ENCODE peak calls at places on chromosomes 5 and 9, in four cellular contexts. C is cardiac muscle cell, K is AG10803, I is kidney. N is an unnamed sample.

GRCh38 chr9:130607640-130608420 is 28.5 kb downstream of the FUBP3 start:
- DNase-seq in C (no peak), K (peak; percentile 61), I (no peak), N (no peak)

GRCh38 chr5:143355710-143356109 is 47.8 kb downstream of the NR3C1 start:
- DNase-seq in C (peak; percentile 9), K (peak; percentile 92), I (peak; percentile 77), N (peak; percentile 13)

GRCh38 chr9:113675475-113675941 is 200.6 kb upstream of the ZNF618 start:
- DNase-seq in C (no peak), K (peak; percentile 98), I (peak; percentile 81), N (no peak)

GRCh38 chr9:121545148-121545874 is 45.7 kb upstream of the GGTA1 start:
- DNase-seq in C (no peak), K (no peak), I (peak; percentile 78), N (no peak)

GRCh38 chr5:143001764-143002351 is 231.7 kb downstream of the ARHGAP26 start:
- DNase-seq in C (no peak), K (peak; percentile 74), I (no peak), N (no peak)

GRCh38 chr9:114121445-114122151 is 22.5 kb upstream of the KIF12 start:
- DNase-seq in C (no peak), K (no peak), I (peak; percentile 21), N (no peak)

GRCh38 chr5:175448276-175448675 is 4.3 kb upstream of the DRD1 start:
- DNase-seq in C (no peak), K (no peak), I (no peak), N (no peak)

GRCh38 chr9:95004452-95005275 is 278.2 kb downstream of the AOPEP start:
- DNase-seq in C (peak; percentile 73), K (no peak), I (peak; percentile 87), N (peak; percentile 60)

GRCh38 chr9:34381323-34381722 is 4.6 kb upstream of the MYORG start:
- DNase-seq in C (no peak), K (no peak), I (no peak), N (no peak)

GRCh38 chr9:99031994-99032393 is 72.9 kb upstream of the TGFBR1 start:
- DNase-seq in C (no peak), K (no peak), I (no peak), N (no peak)

GRCh38 chr9:32291370-32291769 is 93.1 kb upstream of the ACO1 start:
- DNase-seq in C (no peak), K (no peak), I (no peak), N (no peak)

GRCh38 chr5:159262472-159262858 is 625 bp upstream of the UBLCP1 start:
- DNase-seq in C (no peak), K (peak; percentile 12), I (no peak), N (no peak)

GRCh38 chr9:133636902-133637301 is 739 bp downstream of the DBH start:
- DNase-seq in C (no peak), K (no peak), I (no peak), N (no peak)

GRCh38 chr5:36744678-36745659 is 131.6 kb upstream of the NIPBL start:
- DNase-seq in C (peak; percentile 84), K (peak; percentile 52), I (peak; percentile 96), N (peak; percentile 96)

GRCh38 chr9:110028281-110029075 is 179.5 kb downstream of the C9orf152 start:
- DNase-seq in C (no peak), K (no peak), I (no peak), N (no peak)

GRCh38 chr9:79257215-79257614 is 314.6 kb upstream of the TLE4 start:
- DNase-seq in C (no peak), K (no peak), I (no peak), N (no peak)

GRCh38 chr5:10555134-10555733 is 8.6 kb upstream of the ANKRD33B start:
- DNase-seq in C (no peak), K (peak; percentile 93), I (no peak), N (no peak)

GRCh38 chr5:142215915-142216681 is 107.5 kb downstream of the NDFIP1 start:
- DNase-seq in C (no peak), K (peak; percentile 98), I (peak; percentile 85), N (peak; percentile 82)

GRCh38 chr9:135299239-135299590 is 180.4 kb upstream of the PPP1R26 start:
- DNase-seq in C (no peak), K (no peak), I (peak; percentile 29), N (no peak)

GRCh38 chr5:177546262-177546741 is 8.1 kb downstream of the FAM193B start:
- DNase-seq in C (no peak), K (peak; percentile 99), I (no peak), N (peak; percentile 38)

GRCh38 chr5:174483411-174483810 is 241.0 kb upstream of the MSX2 start:
- DNase-seq in C (no peak), K (no peak), I (no peak), N (no peak)

GRCh38 chr9:127567119-127567897 is 44.8 kb upstream of the STXBP1 start:
- DNase-seq in C (peak; percentile 77), K (peak; percentile 59), I (peak; percentile 92), N (peak; percentile 85)

GRCh38 chr9:127565231-127565630 is 46.8 kb upstream of the STXBP1 start:
- DNase-seq in C (no peak), K (no peak), I (no peak), N (no peak)

GRCh38 chr9:127567898-127568617 is 44.0 kb upstream of the STXBP1 start:
- DNase-seq in C (peak; percentile 52), K (no peak), I (peak; percentile 87), N (no peak)

GRCh38 chr9:127568618-127568970 is 43.5 kb upstream of the STXBP1 start:
- DNase-seq in C (no peak), K (no peak), I (no peak), N (no peak)

DNA sequence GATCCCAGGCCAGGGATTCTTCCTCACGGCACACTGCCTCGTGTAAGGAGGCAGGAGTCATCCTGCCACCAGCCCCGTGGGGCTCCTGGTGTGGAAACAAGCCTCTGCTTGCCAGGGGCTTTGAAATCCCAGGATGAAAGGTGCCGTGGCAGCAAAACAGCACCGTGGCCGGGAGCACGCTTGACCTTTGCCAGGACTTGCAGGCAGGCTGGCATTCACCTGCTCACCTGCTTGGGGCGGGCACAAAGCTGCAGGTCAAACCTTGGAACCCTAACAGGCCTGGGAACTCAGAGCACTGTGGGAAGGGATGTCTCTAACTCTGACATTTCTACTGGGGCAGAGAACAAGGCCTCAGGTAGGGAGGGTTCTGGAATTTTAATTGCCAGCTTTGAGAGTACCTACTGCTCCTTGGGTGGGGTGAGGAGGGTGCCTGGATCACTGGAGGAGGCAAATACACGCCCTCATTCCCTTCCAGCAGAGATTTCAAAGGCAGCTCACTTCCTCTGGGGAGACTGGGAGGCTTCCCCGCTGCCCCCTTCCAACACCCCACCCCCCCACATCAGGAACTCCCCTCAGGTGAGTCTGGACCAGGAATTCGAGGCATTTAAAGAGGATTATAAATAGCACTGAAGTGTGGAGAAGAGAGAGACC is 45.6 kb upstream of the STXBP1 start:
- DNase-seq in C (no peak), K (no peak), I (no peak), N (peak; percentile 67)
- H3K4me3 ChIP-seq in C (peak overlapping the region; percentile 95), K (peak overlapping the region; percentile 94), I (peak overlapping the region; percentile 73), N (peak overlapping the region; percentile 96)

GRCh38 chr5:55223988-55224240 is 3.2 kb downstream of the MCIDAS start:
- DNase-seq in C (no peak), K (no peak), I (no peak), N (no peak)

GRCh38 chr5:55223219-55223987 is 3.7 kb downstream of the MCIDAS start:
- DNase-seq in C (peak; percentile 56), K (no peak), I (no peak), N (no peak)

GRCh38 chr5:55220433-55221185 is 6.5 kb downstream of the MCIDAS start:
- DNase-seq in C (peak; percentile 51), K (no peak), I (peak; percentile 78), N (no peak)

GRCh38 chr5:55222061-55222818 is 4.9 kb downstream of the MCIDAS start:
- DNase-seq in C (no peak), K (no peak), I (no peak), N (no peak)

GRCh38 chr5:55222819-55223124 is 4.3 kb downstream of the MCIDAS start:
- DNase-seq in C (no peak), K (no peak), I (no peak), N (no peak)
- H3K4me3 ChIP-seq in C (peak overlapping the region; percentile 14), K (no peak overlapping the region), I (no peak overlapping the region), N (no peak overlapping the region)

DNA sequence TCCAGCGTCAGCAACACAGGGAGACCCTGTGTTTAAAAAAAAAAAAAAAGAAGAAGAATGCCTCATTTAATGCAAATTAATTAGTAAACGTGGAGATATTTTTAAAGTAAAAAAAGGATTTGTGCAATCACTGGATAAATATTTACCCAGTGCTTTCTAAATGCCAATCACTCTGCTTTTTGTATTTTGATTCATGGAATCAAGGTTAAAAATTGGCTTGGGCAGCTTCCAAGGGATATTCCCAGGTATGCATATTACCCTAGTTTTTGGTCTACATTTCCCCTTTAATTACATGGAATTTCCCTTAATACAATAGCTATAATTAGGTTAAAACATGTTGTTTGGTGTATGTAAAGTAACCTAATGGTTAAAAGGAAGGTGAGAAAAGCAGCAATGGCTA is 31.4 kb upstream of the PDZD2 start:
- DNase-seq in C (no peak), K (no peak), I (no peak), N (no peak)
- H3K4me3 ChIP-seq in C (no peak overlapping the region), K (no peak overlapping the region), I (no peak overlapping the region), N (no peak overlapping the region)

GRCh38 chr5:146880985-146881384 is 2.4 kb upstream of the PPP2R2B start:
- DNase-seq in C (no peak), K (no peak), I (no peak), N (no peak)

GRCh38 chr5:146877783-146878470 is 630 bp downstream of the PPP2R2B start:
- DNase-seq in C (peak; percentile 63), K (peak; percentile 2), I (peak; percentile 68), N (no peak)

GRCh38 chr5:146878471-146879172 is at the start of gene PPP2R2B:
- DNase-seq in C (peak; percentile 62), K (peak; percentile 4), I (peak; percentile 74), N (no peak)

GRCh38 chr5:146873186-146873917 is 5.2 kb downstream of the PPP2R2B start:
- DNase-seq in C (no peak), K (no peak), I (no peak), N (no peak)

DNA sequence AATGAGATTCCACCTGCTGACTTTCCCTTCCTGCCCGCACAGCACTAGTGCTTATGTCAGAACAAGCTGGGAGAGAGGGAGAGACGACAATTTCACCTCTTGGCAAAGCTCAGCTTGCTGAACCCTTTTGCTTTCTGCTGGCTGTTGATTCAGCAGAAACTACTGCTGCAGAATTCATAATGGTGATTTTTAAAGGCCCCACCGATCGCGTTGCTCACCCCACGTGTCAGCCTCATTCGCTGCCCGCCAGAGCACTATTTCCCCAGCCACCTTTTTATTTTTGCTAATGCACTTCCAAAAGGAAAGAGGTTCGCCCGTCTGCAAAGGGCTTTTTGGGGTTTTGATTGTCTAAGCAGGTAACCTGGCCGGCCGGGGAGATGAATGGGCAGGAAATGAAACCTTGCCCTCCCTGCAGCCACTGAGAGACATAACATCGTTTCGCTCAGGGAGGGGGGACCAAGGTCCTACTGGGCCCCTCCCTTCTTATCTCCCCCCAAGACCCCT is 1.3 kb downstream of the PPP2R2B start:
- DNase-seq in C (peak; percentile 16), K (no peak), I (no peak), N (no peak)
- H3K4me3 ChIP-seq in C (peak overlapping the region; percentile 76), K (no peak overlapping the region), I (peak overlapping the region; percentile 59), N (peak overlapping the region; percentile 31)

GRCh38 chr9:92147854-92148184 is 32.6 kb upstream of the SPTLC1 start:
- DNase-seq in C (no peak), K (no peak), I (no peak), N (no peak)
- H3K4me3 ChIP-seq in C (no peak overlapping the region), K (no peak overlapping the region), I (no peak overlapping the region), N (no peak overlapping the region)

N was measured in prostate gland.